ENCODE peak calls at places on chromosomes 2 and 18, in eight cellular contexts. One of them, this sample, is unnamed.

GRCh38 chr18:57660961-57661360 is 39.3 kb upstream of the NARS1 start:
- DNase-seq in activated CD4-positive, CD25-positive, alpha-beta regulatory T cell: no peak
- DNase-seq in endothelial cell: no peak
- DNase-seq in mesendoderm: no peak
- DNase-seq in Daoy: no peak
- DNase-seq in stimulated activated CD8-positive, alpha-beta memory T cell treated with anti-CD3 and anti-CD28 coated beads, Interleukin-15, amount 100 ng/mL, for 24 hours: no peak
- DNase-seq in AG04449: peak; percentile 53
- DNase-seq in AG08396: peak; percentile 75
- DNase-seq in this sample: no peak

GRCh38 chr2:39487398-39488250 is 50.5 kb upstream of the MAP4K3 start:
- DNase-seq in activated CD4-positive, CD25-positive, alpha-beta regulatory T cell: no peak
- DNase-seq in endothelial cell: no peak
- DNase-seq in mesendoderm: peak; percentile 22
- DNase-seq in Daoy: no peak
- DNase-seq in stimulated activated CD8-positive, alpha-beta memory T cell treated with anti-CD3 and anti-CD28 coated beads, Interleukin-15, amount 100 ng/mL, for 24 hours: no peak
- DNase-seq in AG04449: no peak
- DNase-seq in AG08396: no peak
- DNase-seq in this sample: no peak

GRCh38 chr2:218256612-218257350 is 4.0 kb upstream of the GPBAR1 start:
- DNase-seq in activated CD4-positive, CD25-positive, alpha-beta regulatory T cell: no peak
- DNase-seq in endothelial cell: no peak
- DNase-seq in mesendoderm: no peak
- DNase-seq in Daoy: no peak
- DNase-seq in stimulated activated CD8-positive, alpha-beta memory T cell treated with anti-CD3 and anti-CD28 coated beads, Interleukin-15, amount 100 ng/mL, for 24 hours: no peak
- DNase-seq in AG04449: no peak
- DNase-seq in AG08396: no peak
- DNase-seq in this sample: no peak

GRCh38 chr2:232008907-232009638 is 47.6 kb downstream of the DIS3L2 start:
- DNase-seq in activated CD4-positive, CD25-positive, alpha-beta regulatory T cell: no peak
- DNase-seq in endothelial cell: no peak
- DNase-seq in mesendoderm: no peak
- DNase-seq in Daoy: no peak
- DNase-seq in stimulated activated CD8-positive, alpha-beta memory T cell treated with anti-CD3 and anti-CD28 coated beads, Interleukin-15, amount 100 ng/mL, for 24 hours: no peak
- DNase-seq in AG04449: no peak
- DNase-seq in AG08396: no peak
- DNase-seq in this sample: no peak

GRCh38 chr18:70373062-70373519 is 84.2 kb downstream of the SOCS6 start:
- DNase-seq in activated CD4-positive, CD25-positive, alpha-beta regulatory T cell: no peak
- DNase-seq in endothelial cell: no peak
- DNase-seq in mesendoderm: peak; percentile 51
- DNase-seq in Daoy: peak; percentile 77
- DNase-seq in stimulated activated CD8-positive, alpha-beta memory T cell treated with anti-CD3 and anti-CD28 coated beads, Interleukin-15, amount 100 ng/mL, for 24 hours: no peak
- DNase-seq in AG04449: peak; percentile 61
- DNase-seq in AG08396: peak; percentile 43
- DNase-seq in this sample: no peak

GRCh38 chr2:108574332-108574731 is 40.1 kb downstream of the LIMS1 start:
- DNase-seq in activated CD4-positive, CD25-positive, alpha-beta regulatory T cell: no peak
- DNase-seq in endothelial cell: no peak
- DNase-seq in mesendoderm: no peak
- DNase-seq in Daoy: no peak
- DNase-seq in stimulated activated CD8-positive, alpha-beta memory T cell treated with anti-CD3 and anti-CD28 coated beads, Interleukin-15, amount 100 ng/mL, for 24 hours: no peak
- DNase-seq in AG04449: no peak
- DNase-seq in AG08396: no peak
- DNase-seq in this sample: no peak

GRCh38 chr2:37506407-37507068 is 162.1 kb downstream of the QPCT start:
- DNase-seq in activated CD4-positive, CD25-positive, alpha-beta regulatory T cell: no peak
- DNase-seq in endothelial cell: no peak
- DNase-seq in mesendoderm: peak; percentile 14
- DNase-seq in Daoy: no peak
- DNase-seq in stimulated activated CD8-positive, alpha-beta memory T cell treated with anti-CD3 and anti-CD28 coated beads, Interleukin-15, amount 100 ng/mL, for 24 hours: no peak
- DNase-seq in AG04449: no peak
- DNase-seq in AG08396: no peak
- DNase-seq in this sample: peak; percentile 11

GRCh38 chr2:127654084-127654837 is 8.3 kb downstream of the GPR17 start:
- DNase-seq in activated CD4-positive, CD25-positive, alpha-beta regulatory T cell: no peak
- DNase-seq in endothelial cell: no peak
- DNase-seq in mesendoderm: no peak
- DNase-seq in Daoy: no peak
- DNase-seq in stimulated activated CD8-positive, alpha-beta memory T cell treated with anti-CD3 and anti-CD28 coated beads, Interleukin-15, amount 100 ng/mL, for 24 hours: no peak
- DNase-seq in AG04449: no peak
- DNase-seq in AG08396: no peak
- DNase-seq in this sample: no peak

GRCh38 chr18:3538954-3539617 is 89.1 kb downstream of the TGIF1 start:
- DNase-seq in activated CD4-positive, CD25-positive, alpha-beta regulatory T cell: no peak
- DNase-seq in endothelial cell: no peak
- DNase-seq in mesendoderm: no peak
- DNase-seq in Daoy: no peak
- DNase-seq in stimulated activated CD8-positive, alpha-beta memory T cell treated with anti-CD3 and anti-CD28 coated beads, Interleukin-15, amount 100 ng/mL, for 24 hours: no peak
- DNase-seq in AG04449: no peak
- DNase-seq in AG08396: no peak
- DNase-seq in this sample: no peak

GRCh38 chr2:104769096-104769495 is 84.8 kb upstream of the POU3F3 start:
- DNase-seq in activated CD4-positive, CD25-positive, alpha-beta regulatory T cell: no peak
- DNase-seq in endothelial cell: no peak
- DNase-seq in mesendoderm: peak; percentile 58
- DNase-seq in Daoy: peak; percentile 75
- DNase-seq in stimulated activated CD8-positive, alpha-beta memory T cell treated with anti-CD3 and anti-CD28 coated beads, Interleukin-15, amount 100 ng/mL, for 24 hours: no peak
- DNase-seq in AG04449: no peak
- DNase-seq in AG08396: no peak
- DNase-seq in this sample: no peak

GRCh38 chr2:120924924-120925323 is 189.3 kb downstream of the GLI2 start:
- DNase-seq in activated CD4-positive, CD25-positive, alpha-beta regulatory T cell: no peak
- DNase-seq in endothelial cell: no peak
- DNase-seq in mesendoderm: no peak
- DNase-seq in Daoy: no peak
- DNase-seq in stimulated activated CD8-positive, alpha-beta memory T cell treated with anti-CD3 and anti-CD28 coated beads, Interleukin-15, amount 100 ng/mL, for 24 hours: no peak
- DNase-seq in AG04449: no peak
- DNase-seq in AG08396: no peak
- DNase-seq in this sample: no peak

GRCh38 chr2:98034745-98035144 is 39.0 kb upstream of the TMEM131 start:
- DNase-seq in activated CD4-positive, CD25-positive, alpha-beta regulatory T cell: no peak
- DNase-seq in endothelial cell: no peak
- DNase-seq in mesendoderm: peak; percentile 86
- DNase-seq in Daoy: no peak
- DNase-seq in stimulated activated CD8-positive, alpha-beta memory T cell treated with anti-CD3 and anti-CD28 coated beads, Interleukin-15, amount 100 ng/mL, for 24 hours: no peak
- DNase-seq in AG04449: no peak
- DNase-seq in AG08396: no peak
- DNase-seq in this sample: no peak

GRCh38 chr2:42556351-42556890 is 12.0 kb upstream of the MTA3 start:
- DNase-seq in activated CD4-positive, CD25-positive, alpha-beta regulatory T cell: no peak
- DNase-seq in endothelial cell: no peak
- DNase-seq in mesendoderm: no peak
- DNase-seq in Daoy: no peak
- DNase-seq in stimulated activated CD8-positive, alpha-beta memory T cell treated with anti-CD3 and anti-CD28 coated beads, Interleukin-15, amount 100 ng/mL, for 24 hours: no peak
- DNase-seq in AG04449: no peak
- DNase-seq in AG08396: no peak
- DNase-seq in this sample: no peak

GRCh38 chr2:71816815-71817214 is 330.8 kb downstream of the CYP26B1 start:
- DNase-seq in activated CD4-positive, CD25-positive, alpha-beta regulatory T cell: no peak
- DNase-seq in endothelial cell: no peak
- DNase-seq in mesendoderm: no peak
- DNase-seq in Daoy: no peak
- DNase-seq in stimulated activated CD8-positive, alpha-beta memory T cell treated with anti-CD3 and anti-CD28 coated beads, Interleukin-15, amount 100 ng/mL, for 24 hours: no peak
- DNase-seq in AG04449: no peak
- DNase-seq in AG08396: no peak
- DNase-seq in this sample: no peak

GRCh38 chr2:8525582-8526402 is 156.1 kb upstream of the ID2 start:
- DNase-seq in activated CD4-positive, CD25-positive, alpha-beta regulatory T cell: no peak
- DNase-seq in endothelial cell: peak; percentile 35
- DNase-seq in mesendoderm: peak; percentile 73
- DNase-seq in Daoy: peak; percentile 69
- DNase-seq in stimulated activated CD8-positive, alpha-beta memory T cell treated with anti-CD3 and anti-CD28 coated beads, Interleukin-15, amount 100 ng/mL, for 24 hours: no peak
- DNase-seq in AG04449: no peak
- DNase-seq in AG08396: no peak
- DNase-seq in this sample: peak; percentile 87

GRCh38 chr2:10407432-10407831 is 40.7 kb downstream of the ODC1 start:
- DNase-seq in activated CD4-positive, CD25-positive, alpha-beta regulatory T cell: no peak
- DNase-seq in endothelial cell: no peak
- DNase-seq in mesendoderm: no peak
- DNase-seq in Daoy: no peak
- DNase-seq in stimulated activated CD8-positive, alpha-beta memory T cell treated with anti-CD3 and anti-CD28 coated beads, Interleukin-15, amount 100 ng/mL, for 24 hours: no peak
- DNase-seq in AG04449: no peak
- DNase-seq in AG08396: no peak
- DNase-seq in this sample: no peak

GRCh38 chr18:37222383-37223378 is 342.9 kb downstream of the CELF4 start:
- DNase-seq in activated CD4-positive, CD25-positive, alpha-beta regulatory T cell: no peak
- DNase-seq in endothelial cell: no peak
- DNase-seq in mesendoderm: peak; percentile 47
- DNase-seq in Daoy: no peak
- DNase-seq in stimulated activated CD8-positive, alpha-beta memory T cell treated with anti-CD3 and anti-CD28 coated beads, Interleukin-15, amount 100 ng/mL, for 24 hours: no peak
- DNase-seq in AG04449: no peak
- DNase-seq in AG08396: no peak
- DNase-seq in this sample: no peak

GRCh38 chr2:44930274-44930826 is 11.2 kb upstream of the SIX3 start:
- DNase-seq in activated CD4-positive, CD25-positive, alpha-beta regulatory T cell: no peak
- DNase-seq in endothelial cell: no peak
- DNase-seq in mesendoderm: peak; percentile 81
- DNase-seq in Daoy: no peak
- DNase-seq in stimulated activated CD8-positive, alpha-beta memory T cell treated with anti-CD3 and anti-CD28 coated beads, Interleukin-15, amount 100 ng/mL, for 24 hours: no peak
- DNase-seq in AG04449: no peak
- DNase-seq in AG08396: no peak
- DNase-seq in this sample: peak; percentile 40

GRCh38 chr2:222693837-222694236 is 22.4 kb downstream of the MOGAT1 start:
- DNase-seq in activated CD4-positive, CD25-positive, alpha-beta regulatory T cell: no peak
- DNase-seq in endothelial cell: no peak
- DNase-seq in mesendoderm: peak; percentile 58
- DNase-seq in Daoy: no peak
- DNase-seq in stimulated activated CD8-positive, alpha-beta memory T cell treated with anti-CD3 and anti-CD28 coated beads, Interleukin-15, amount 100 ng/mL, for 24 hours: no peak
- DNase-seq in AG04449: no peak
- DNase-seq in AG08396: no peak
- DNase-seq in this sample: no peak

GRCh38 chr2:21710496-21710895 is 586.7 kb downstream of the TDRD15 start:
- DNase-seq in activated CD4-positive, CD25-positive, alpha-beta regulatory T cell: no peak
- DNase-seq in endothelial cell: no peak
- DNase-seq in mesendoderm: no peak
- DNase-seq in Daoy: no peak
- DNase-seq in stimulated activated CD8-positive, alpha-beta memory T cell treated with anti-CD3 and anti-CD28 coated beads, Interleukin-15, amount 100 ng/mL, for 24 hours: no peak
- DNase-seq in AG04449: no peak
- DNase-seq in AG08396: no peak
- DNase-seq in this sample: no peak

GRCh38 chr2:10384089-10384734 is 63.9 kb downstream of the ODC1 start:
- DNase-seq in activated CD4-positive, CD25-positive, alpha-beta regulatory T cell: no peak
- DNase-seq in endothelial cell: no peak
- DNase-seq in mesendoderm: no peak
- DNase-seq in Daoy: no peak
- DNase-seq in stimulated activated CD8-positive, alpha-beta memory T cell treated with anti-CD3 and anti-CD28 coated beads, Interleukin-15, amount 100 ng/mL, for 24 hours: no peak
- DNase-seq in AG04449: no peak
- DNase-seq in AG08396: no peak
- DNase-seq in this sample: no peak

GRCh38 chr2:195252018-195252417 is 405.0 kb upstream of the SLC39A10 start:
- DNase-seq in activated CD4-positive, CD25-positive, alpha-beta regulatory T cell: no peak
- DNase-seq in endothelial cell: no peak
- DNase-seq in mesendoderm: peak; percentile 89
- DNase-seq in Daoy: no peak
- DNase-seq in stimulated activated CD8-positive, alpha-beta memory T cell treated with anti-CD3 and anti-CD28 coated beads, Interleukin-15, amount 100 ng/mL, for 24 hours: no peak
- DNase-seq in AG04449: no peak
- DNase-seq in AG08396: no peak
- DNase-seq in this sample: no peak

GRCh38 chr18:60809937-60810336 is 437.4 kb upstream of the MC4R start:
- DNase-seq in activated CD4-positive, CD25-positive, alpha-beta regulatory T cell: no peak
- DNase-seq in endothelial cell: no peak
- DNase-seq in mesendoderm: no peak
- DNase-seq in Daoy: no peak
- DNase-seq in stimulated activated CD8-positive, alpha-beta memory T cell treated with anti-CD3 and anti-CD28 coated beads, Interleukin-15, amount 100 ng/mL, for 24 hours: no peak
- DNase-seq in AG04449: no peak
- DNase-seq in AG08396: no peak
- DNase-seq in this sample: no peak

GRCh38 chr2:86347401-86347800 is 10.0 kb upstream of the REEP1 start:
- DNase-seq in activated CD4-positive, CD25-positive, alpha-beta regulatory T cell: no peak
- DNase-seq in endothelial cell: no peak
- DNase-seq in mesendoderm: no peak
- DNase-seq in Daoy: no peak
- DNase-seq in stimulated activated CD8-positive, alpha-beta memory T cell treated with anti-CD3 and anti-CD28 coated beads, Interleukin-15, amount 100 ng/mL, for 24 hours: no peak
- DNase-seq in AG04449: no peak
- DNase-seq in AG08396: no peak
- DNase-seq in this sample: no peak

GRCh38 chr2:236016496-236016895 is 151.7 kb downstream of the GBX2 start:
- DNase-seq in activated CD4-positive, CD25-positive, alpha-beta regulatory T cell: no peak
- DNase-seq in endothelial cell: no peak
- DNase-seq in mesendoderm: peak; percentile 51
- DNase-seq in Daoy: no peak
- DNase-seq in stimulated activated CD8-positive, alpha-beta memory T cell treated with anti-CD3 and anti-CD28 coated beads, Interleukin-15, amount 100 ng/mL, for 24 hours: no peak
- DNase-seq in AG04449: no peak
- DNase-seq in AG08396: no peak
- DNase-seq in this sample: no peak

GRCh38 chr18:8771930-8772329 is 66.6 kb downstream of the MTCL1 start:
- DNase-seq in activated CD4-positive, CD25-positive, alpha-beta regulatory T cell: no peak
- DNase-seq in endothelial cell: no peak
- DNase-seq in mesendoderm: no peak
- DNase-seq in Daoy: peak; percentile 11
- DNase-seq in stimulated activated CD8-positive, alpha-beta memory T cell treated with anti-CD3 and anti-CD28 coated beads, Interleukin-15, amount 100 ng/mL, for 24 hours: no peak
- DNase-seq in AG04449: no peak
- DNase-seq in AG08396: no peak
- DNase-seq in this sample: no peak

GRCh38 chr18:58202406-58202730 is 158.3 kb downstream of the NEDD4L start:
- DNase-seq in activated CD4-positive, CD25-positive, alpha-beta regulatory T cell: no peak
- DNase-seq in endothelial cell: no peak
- DNase-seq in mesendoderm: peak; percentile 80
- DNase-seq in Daoy: peak; percentile 37
- DNase-seq in stimulated activated CD8-positive, alpha-beta memory T cell treated with anti-CD3 and anti-CD28 coated beads, Interleukin-15, amount 100 ng/mL, for 24 hours: no peak
- DNase-seq in AG04449: no peak
- DNase-seq in AG08396: no peak
- DNase-seq in this sample: no peak

GRCh38 chr18:22734812-22735627 is 198.1 kb upstream of the RBBP8 start:
- DNase-seq in activated CD4-positive, CD25-positive, alpha-beta regulatory T cell: no peak
- DNase-seq in endothelial cell: no peak
- DNase-seq in mesendoderm: no peak
- DNase-seq in Daoy: no peak
- DNase-seq in stimulated activated CD8-positive, alpha-beta memory T cell treated with anti-CD3 and anti-CD28 coated beads, Interleukin-15, amount 100 ng/mL, for 24 hours: no peak
- DNase-seq in AG04449: peak; percentile 29
- DNase-seq in AG08396: no peak
- DNase-seq in this sample: no peak

GRCh38 chr2:575030-575727 is 102.0 kb downstream of the TMEM18 start:
- DNase-seq in activated CD4-positive, CD25-positive, alpha-beta regulatory T cell: no peak
- DNase-seq in endothelial cell: no peak
- DNase-seq in mesendoderm: no peak
- DNase-seq in Daoy: no peak
- DNase-seq in stimulated activated CD8-positive, alpha-beta memory T cell treated with anti-CD3 and anti-CD28 coated beads, Interleukin-15, amount 100 ng/mL, for 24 hours: no peak
- DNase-seq in AG04449: no peak
- DNase-seq in AG08396: no peak
- DNase-seq in this sample: no peak

GRCh38 chr2:88136817-88137216 is 9.0 kb upstream of the FABP1 start:
- DNase-seq in activated CD4-positive, CD25-positive, alpha-beta regulatory T cell: no peak
- DNase-seq in endothelial cell: no peak
- DNase-seq in mesendoderm: no peak
- DNase-seq in Daoy: no peak
- DNase-seq in stimulated activated CD8-positive, alpha-beta memory T cell treated with anti-CD3 and anti-CD28 coated beads, Interleukin-15, amount 100 ng/mL, for 24 hours: no peak
- DNase-seq in AG04449: no peak
- DNase-seq in AG08396: no peak
- DNase-seq in this sample: no peak

This sample was measured in GM13976.